ENCODE peak calls at places on chromosomes 13 and 19, in four cellular contexts. One of them, this sample, is unnamed.

GRCh38 chr13:97188207-97188606 is 33.9 kb upstream of the MBNL2 start:
- DNase-seq in T-helper 1 cell: no peak
- DNase-seq in HL-60: no peak
- DNase-seq in GOT3: no peak
- DNase-seq in this sample: no peak

GRCh38 chr13:100530645-100531044 is 57.9 kb downstream of the GGACT start:
- DNase-seq in GOT3: no peak
- DNase-seq in T-helper 1 cell: no peak
- DNase-seq in HL-60: no peak
- DNase-seq in this sample: no peak

GRCh38 chr19:50383307-50383851 is 768 bp upstream of the POLD1 start:
- DNase-seq in HL-60: no peak
- DNase-seq in T-helper 1 cell: no peak
- DNase-seq in GOT3: no peak
- DNase-seq in this sample: no peak

GRCh38 chr13:52428295-52428694 is 22.1 kb downstream of the VPS36 start:
- DNase-seq in T-helper 1 cell: no peak
- DNase-seq in GOT3: no peak
- DNase-seq in HL-60: no peak
- DNase-seq in this sample: no peak

GRCh38 chr13:57946361-57946760 is 314.8 kb downstream of the PCDH17 start:
- DNase-seq in T-helper 1 cell: no peak
- DNase-seq in GOT3: no peak
- DNase-seq in HL-60: no peak
- DNase-seq in this sample: no peak

GRCh38 chr13:65217459-65217858 is 2012.7 kb downstream of the PCDH9 start:
- DNase-seq in T-helper 1 cell: no peak
- DNase-seq in HL-60: no peak
- DNase-seq in GOT3: no peak
- DNase-seq in this sample: no peak

GRCh38 chr19:12913011-12913561 is 6.0 kb downstream of the SYCE2 start:
- DNase-seq in T-helper 1 cell: no peak
- DNase-seq in HL-60: no peak
- DNase-seq in GOT3: no peak
- DNase-seq in this sample: no peak

GRCh38 chr13:99281811-99282263 is 23.7 kb upstream of the GPR18 start:
- DNase-seq in T-helper 1 cell: peak
- DNase-seq in GOT3: no peak
- DNase-seq in HL-60: peak
- DNase-seq in this sample: no peak

GRCh38 chr13:40772765-40773473 is 1.9 kb upstream of the MRPS31 start:
- DNase-seq in HL-60: no peak
- DNase-seq in GOT3: no peak
- DNase-seq in T-helper 1 cell: no peak
- DNase-seq in this sample: no peak

GRCh38 chr13:33918199-33918932 is 100.4 kb downstream of the RFC3 start:
- DNase-seq in HL-60: no peak
- DNase-seq in GOT3: no peak
- DNase-seq in T-helper 1 cell: no peak
- DNase-seq in this sample: no peak

GRCh38 chr13:20442798-20443381 is 82.8 kb downstream of the CRYL1 start:
- DNase-seq in HL-60: no peak
- DNase-seq in T-helper 1 cell: no peak
- DNase-seq in GOT3: no peak
- DNase-seq in this sample: no peak

GRCh38 chr13:114228176-114228575 is 6.5 kb upstream of the CDC16 start:
- DNase-seq in HL-60: no peak
- DNase-seq in T-helper 1 cell: no peak
- DNase-seq in GOT3: no peak
- DNase-seq in this sample: no peak

This sample was measured in T-helper 2 cell.